ENCODE peak calls at places on chromosomes 2 and 18, in four cellular contexts. R is fibroblast of mammary gland; F is stimulated activated CD8-positive, alpha-beta memory T cell treated with anti-CD3 and anti-CD28 coated beads, Interleukin-7, amount 100 ng/mL, for 1 hour; X is Karpas-422. O is an unnamed sample.

GRCh38 chr18:63267990-63268721 is 51.4 kb downstream of the BCL2 start:
- DNase-seq in R (peak), F (no peak), X (no peak), O (no peak)

GRCh38 chr2:102250278-102250821 is 61.0 kb upstream of the IL1RL1 start:
- DNase-seq in R (no peak), F (no peak), X (no peak), O (no peak)

GRCh38 chr2:132497591-132497990 is 81.0 kb downstream of the GPR39 start:
- DNase-seq in R (peak), F (no peak), X (no peak), O (no peak)

GRCh38 chr2:47724221-47724981 is 58.5 kb upstream of the MSH6 start:
- DNase-seq in R (peak), F (no peak), X (peak), O (no peak)

GRCh38 chr18:58682429-58683069 is 11.3 kb downstream of the MALT1 start:
- DNase-seq in R (peak), F (no peak), X (no peak), O (peak)

GRCh38 chr2:223076573-223076972 is 24.6 kb downstream of the KCNE4 start:
- DNase-seq in R (peak), F (no peak), X (no peak), O (no peak)

GRCh38 chr2:43124667-43125057 is 101.7 kb downstream of the ZFP36L2 start:
- DNase-seq in R (no peak), F (no peak), X (no peak), O (no peak)

GRCh38 chr2:241412144-241412543 is 56.1 kb downstream of the FARP2 start:
- DNase-seq in R (peak), F (no peak), X (peak), O (peak)

GRCh38 chr2:162968306-162968705 is 129.7 kb upstream of the KCNH7 start:
- DNase-seq in R (no peak), F (no peak), X (no peak), O (no peak)

GRCh38 chr2:170525566-170525900 is 189.6 kb upstream of the SP5 start:
- DNase-seq in R (peak), F (no peak), X (no peak), O (peak)

GRCh38 chr18:10278265-10278664 is 176.2 kb upstream of the APCDD1 start:
- DNase-seq in R (no peak), F (no peak), X (no peak), O (no peak)

GRCh38 chr2:142586693-142587432 is 290.6 kb upstream of the KYNU start:
- DNase-seq in R (no peak), F (no peak), X (peak), O (no peak)

GRCh38 chr2:232689152-232689910 is 7.8 kb upstream of the GIGYF2 start:
- DNase-seq in R (peak), F (no peak), X (no peak), O (peak)

GRCh38 chr2:239412914-239413603 is 12.2 kb upstream of the HDAC4 start:
- DNase-seq in R (no peak), F (no peak), X (no peak), O (no peak)

GRCh38 chr2:15507061-15507460 is 54.1 kb downstream of the NBAS start:
- DNase-seq in R (no peak), F (no peak), X (no peak), O (no peak)

GRCh38 chr2:201432038-201432437 is 19.2 kb downstream of the TRAK2 start:
- DNase-seq in R (peak), F (no peak), X (no peak), O (no peak)

GRCh38 chr2:42040643-42041277 is 7.1 kb upstream of the PKDCC start:
- DNase-seq in R (no peak), F (no peak), X (no peak), O (peak)

GRCh38 chr2:217162533-217162932 is 302.7 kb upstream of the TNP1 start:
- DNase-seq in R (peak), F (no peak), X (no peak), O (no peak)

GRCh38 chr18:59575995-59576394 is 121.2 kb downstream of the CCBE1 start:
- DNase-seq in R (no peak), F (no peak), X (no peak), O (no peak)